ENCODE peak calls at places on chromosomes 12 and 14, in eight cellular contexts. X is progenitor cell of endocrine pancreas; Q is activated CD4-positive, alpha-beta T cell treated with anti-CD3 and anti-CD28 coated beads, Interleukin-2, amount 10 ng/mL, durations not matched to agents 7 days and 5 days; S is stimulated activated CD4-positive, alpha-beta T cell treated with anti-CD3 and anti-CD28 coated beads, Interleukin-4, amount 100 ng/mL, for 1 hour; I is AG10803; H is activated T-cell treated with anti-CD3 and anti-CD28 coated beads for 48 hours; K is foreskin fibroblast; T is fibroblast of the aortic adventitia. F is an unnamed sample.

GRCh38 chr12:2417761-2418160 is 365.0 kb downstream of the CACNA1C start:
- DNase-seq in X (no peak), Q (no peak), S (no peak), I (no peak), H (no peak), K (no peak), T (no peak), F (peak)

GRCh38 chr12:123498126-123498825 is 35.2 kb downstream of the RILPL1 start:
- DNase-seq in X (no peak), Q (no peak), S (no peak), I (no peak), H (no peak), K (no peak), T (no peak), F (no peak)

GRCh38 chr14:61510736-61511557 is 184.4 kb upstream of the HIF1A start:
- DNase-seq in X (no peak), Q (no peak), S (peak), I (no peak), H (no peak), K (no peak), T (no peak), F (no peak)

GRCh38 chr12:111767362-111768158 is 827 bp downstream of the ALDH2 start:
- DNase-seq in X (no peak), Q (no peak), S (no peak), I (peak), H (no peak), K (peak), T (peak), F (no peak)

GRCh38 chr12:24152270-24152669 is 202.8 kb upstream of the SOX5 start:
- DNase-seq in X (no peak), Q (no peak), S (no peak), I (no peak), H (no peak), K (no peak), T (no peak), F (no peak)

GRCh38 chr14:94628578-94628977 is 16.4 kb downstream of the SERPINA3 start:
- DNase-seq in X (no peak), Q (no peak), S (no peak), I (no peak), H (no peak), K (no peak), T (no peak), F (peak)

GRCh38 chr12:119229837-119230236 is 51.1 kb downstream of the HSPB8 start:
- DNase-seq in X (peak), Q (no peak), S (no peak), I (peak), H (no peak), K (no peak), T (peak), F (no peak)

GRCh38 chr12:121145221-121145620 is 12.5 kb downstream of the P2RX7 start:
- DNase-seq in X (no peak), Q (peak), S (peak), I (no peak), H (peak), K (peak), T (no peak), F (peak)

GRCh38 chr14:69287096-69287991 is 27.4 kb downstream of the GALNT16 start:
- DNase-seq in X (no peak), Q (no peak), S (no peak), I (no peak), H (no peak), K (no peak), T (no peak), F (no peak)

GRCh38 chr14:26993541-26993940 is 395.7 kb upstream of the NOVA1 start:
- DNase-seq in X (no peak), Q (no peak), S (no peak), I (no peak), H (no peak), K (peak), T (peak), F (no peak)

GRCh38 chr14:69204753-69205152 is 13.5 kb downstream of the EXD2 start:
- DNase-seq in X (no peak), Q (no peak), S (no peak), I (no peak), H (no peak), K (no peak), T (no peak), F (no peak)

GRCh38 chr14:63297387-63297786 is 21.3 kb downstream of the GPHB5 start:
- DNase-seq in X (no peak), Q (no peak), S (no peak), I (no peak), H (no peak), K (no peak), T (no peak), F (no peak)

GRCh38 chr12:58433969-58434368 is 486.3 kb downstream of the LRIG3 start:
- DNase-seq in X (no peak), Q (no peak), S (no peak), I (no peak), H (no peak), K (peak), T (no peak), F (no peak)

GRCh38 chr12:95862038-95862437 is 3.3 kb downstream of the SNRPF start:
- DNase-seq in X (no peak), Q (no peak), S (no peak), I (no peak), H (no peak), K (no peak), T (no peak), F (no peak)

GRCh38 chr14:67071506-67071905 is 117.7 kb upstream of the GARIN2 start:
- DNase-seq in X (no peak), Q (no peak), S (no peak), I (no peak), H (no peak), K (no peak), T (no peak), F (no peak)

GRCh38 chr14:90692061-90692460 is 124.2 kb downstream of the TTC7B start:
- DNase-seq in X (no peak), Q (no peak), S (no peak), I (peak), H (no peak), K (peak), T (no peak), F (no peak)

GRCh38 chr14:104184911-104185499 is 46.6 kb downstream of the KIF26A start:
- DNase-seq in X (no peak), Q (no peak), S (no peak), I (no peak), H (no peak), K (no peak), T (no peak), F (no peak)

GRCh38 chr14:65103150-65103760 is 938 bp upstream of the MAX start:
- DNase-seq in X (no peak), Q (peak), S (peak), I (peak), H (no peak), K (peak), T (peak), F (no peak)

GRCh38 chr12:43057561-43057960 is 468.0 kb upstream of the PRICKLE1 start:
- DNase-seq in X (no peak), Q (no peak), S (no peak), I (no peak), H (no peak), K (peak), T (no peak), F (no peak)

GRCh38 chr14:27573018-27573417 is 975.2 kb upstream of the NOVA1 start:
- DNase-seq in X (no peak), Q (no peak), S (no peak), I (no peak), H (no peak), K (no peak), T (no peak), F (peak)

GRCh38 chr14:104553166-104554087 is 26.1 kb upstream of the C14orf180 start:
- DNase-seq in X (no peak), Q (no peak), S (peak), I (no peak), H (no peak), K (no peak), T (no peak), F (peak)

GRCh38 chr14:58871972-58872530 is 234.3 kb downstream of the DACT1 start:
- DNase-seq in X (no peak), Q (no peak), S (no peak), I (peak), H (no peak), K (no peak), T (peak), F (no peak)

GRCh38 chr12:50505945-50506344 is 1.2 kb downstream of the DIP2B start:
- DNase-seq in X (no peak), Q (no peak), S (no peak), I (no peak), H (no peak), K (peak), T (peak), F (no peak)

GRCh38 chr14:105945891-105946290 is 419.5 kb downstream of the TMEM121 start:
- DNase-seq in X (no peak), Q (peak), S (peak), I (no peak), H (peak), K (no peak), T (no peak), F (no peak)

GRCh38 chr12:26028953-26029740 is 70.7 kb downstream of the RASSF8 start:
- DNase-seq in X (no peak), Q (peak), S (no peak), I (peak), H (no peak), K (peak), T (peak), F (no peak)

GRCh38 chr14:63523735-63524408 is 19.3 kb downstream of the PPP2R5E start:
- DNase-seq in X (no peak), Q (no peak), S (no peak), I (no peak), H (no peak), K (no peak), T (no peak), F (no peak)

GRCh38 chr12:113793250-113793649 is 172.9 kb downstream of the RBM19 start:
- DNase-seq in X (no peak), Q (no peak), S (no peak), I (no peak), H (no peak), K (no peak), T (no peak), F (no peak)

GRCh38 chr14:31229638-31230229 is 22.1 kb upstream of the HECTD1 start:
- DNase-seq in X (no peak), Q (no peak), S (no peak), I (peak), H (no peak), K (peak), T (peak), F (no peak)

GRCh38 chr12:76781321-76781720 is 17.4 kb downstream of the ZDHHC17 start:
- DNase-seq in X (no peak), Q (no peak), S (no peak), I (no peak), H (no peak), K (no peak), T (no peak), F (no peak)

GRCh38 chr12:15527201-15527782 is 205.0 kb downstream of the PTPRO start:
- DNase-seq in X (no peak), Q (no peak), S (no peak), I (no peak), H (no peak), K (peak), T (peak), F (no peak)

GRCh38 chr12:25995906-25996305 is 37.4 kb downstream of the RASSF8 start:
- DNase-seq in X (no peak), Q (no peak), S (no peak), I (peak), H (no peak), K (no peak), T (no peak), F (no peak)

GRCh38 chr12:15428632-15429031 is 106.3 kb downstream of the PTPRO start:
- DNase-seq in X (no peak), Q (no peak), S (no peak), I (peak), H (no peak), K (peak), T (peak), F (no peak)

GRCh38 chr12:124586756-124587155 is 19.3 kb upstream of the NCOR2 start:
- DNase-seq in X (no peak), Q (no peak), S (no peak), I (no peak), H (no peak), K (no peak), T (no peak), F (no peak)

GRCh38 chr14:81831128-81831815 is 297.6 kb upstream of the SEL1L start:
- DNase-seq in X (no peak), Q (no peak), S (no peak), I (no peak), H (no peak), K (no peak), T (no peak), F (no peak)

GRCh38 chr12:8564656-8565055 is 24.0 kb upstream of the CLEC4E start:
- DNase-seq in X (no peak), Q (no peak), S (no peak), I (no peak), H (no peak), K (no peak), T (no peak), F (no peak)

GRCh38 chr12:6250343-6250742 is 50.1 kb downstream of the CD9 start:
- DNase-seq in X (no peak), Q (no peak), S (no peak), I (peak), H (no peak), K (peak), T (peak), F (no peak)

F was measured in activated effector memory CD4-positive, alpha-beta T cell treated with anti-CD3 and anti-CD28 coated beads, Interleukin-2, amount 50 U/mL, for 16 hours.